ENCODE peak calls at places on chromosomes 5 and 9, in nine cellular contexts. O is endothelial cell, F is choroid plexus epithelial cell, X is spleen, Z is astrocyte, M is HFF-Myc, D is breast epithelium, T is pancreas, V is retinal pigment epithelial cell. B is an unnamed sample.

GRCh38 chr5:172501708-172502379 is 47.5 kb upstream of the SH3PXD2B start:
- DNase-seq in O (no peak), F (no peak), X (peak), Z (no peak), M (no peak), D (no peak), T (no peak), V (no peak), B (no peak)

GRCh38 chr9:118222375-118222774 is 518.2 kb downstream of the TLR4 start:
- DNase-seq in O (peak), F (no peak), X (no peak), Z (no peak), M (no peak), D (no peak), T (no peak), V (no peak), B (no peak)

GRCh38 chr9:120920495-120921178 is 6.0 kb downstream of the TRAF1 start:
- DNase-seq in O (no peak), F (no peak), X (no peak), Z (no peak), M (no peak), D (no peak), T (no peak), V (no peak), B (no peak)

GRCh38 chr5:1048162-1048721 is 39.6 kb downstream of the NKD2 start:
- DNase-seq in O (no peak), F (no peak), X (peak), Z (no peak), M (no peak), D (no peak), T (no peak), V (no peak), B (no peak)

GRCh38 chr5:61177716-61178115 is 15.4 kb upstream of the SMIM15 start:
- DNase-seq in O (no peak), F (no peak), X (no peak), Z (no peak), M (no peak), D (no peak), T (no peak), V (no peak), B (no peak)

GRCh38 chr9:24516463-24516862 is 29.2 kb downstream of the IZUMO3 start:
- DNase-seq in O (no peak), F (no peak), X (no peak), Z (no peak), M (no peak), D (no peak), T (no peak), V (no peak), B (no peak)

GRCh38 chr5:125668904-125669303 is 754.3 kb upstream of the GRAMD2B start:
- DNase-seq in O (no peak), F (no peak), X (no peak), Z (peak), M (no peak), D (no peak), T (no peak), V (peak), B (no peak)

GRCh38 chr5:78691073-78691960 is 42.7 kb upstream of the LHFPL2 start:
- DNase-seq in O (no peak), F (peak), X (no peak), Z (no peak), M (no peak), D (no peak), T (no peak), V (no peak), B (no peak)

GRCh38 chr5:180126716-180127681 is 55.4 kb upstream of the RNF130 start:
- DNase-seq in O (peak), F (peak), X (peak), Z (no peak), M (no peak), D (peak), T (no peak), V (no peak), B (no peak)

GRCh38 chr9:95055851-95056551 is 261.5 kb downstream of the FANCC start:
- DNase-seq in O (no peak), F (peak), X (no peak), Z (peak), M (no peak), D (no peak), T (no peak), V (no peak), B (peak)

GRCh38 chr9:117682955-117683710 is 21.1 kb upstream of the TLR4 start:
- DNase-seq in O (no peak), F (no peak), X (no peak), Z (peak), M (no peak), D (no peak), T (no peak), V (no peak), B (no peak)

GRCh38 chr9:86795861-86796497 is 151.3 kb downstream of the GAS1 start:
- DNase-seq in O (peak), F (peak), X (no peak), Z (peak), M (peak), D (no peak), T (no peak), V (no peak), B (peak)
- TF ChIP-seq CTCF in O (no peak), F (peak), X (no peak), Z (peak), M (peak), D (peak), T (no peak), V (no peak), B (peak)

DNA sequence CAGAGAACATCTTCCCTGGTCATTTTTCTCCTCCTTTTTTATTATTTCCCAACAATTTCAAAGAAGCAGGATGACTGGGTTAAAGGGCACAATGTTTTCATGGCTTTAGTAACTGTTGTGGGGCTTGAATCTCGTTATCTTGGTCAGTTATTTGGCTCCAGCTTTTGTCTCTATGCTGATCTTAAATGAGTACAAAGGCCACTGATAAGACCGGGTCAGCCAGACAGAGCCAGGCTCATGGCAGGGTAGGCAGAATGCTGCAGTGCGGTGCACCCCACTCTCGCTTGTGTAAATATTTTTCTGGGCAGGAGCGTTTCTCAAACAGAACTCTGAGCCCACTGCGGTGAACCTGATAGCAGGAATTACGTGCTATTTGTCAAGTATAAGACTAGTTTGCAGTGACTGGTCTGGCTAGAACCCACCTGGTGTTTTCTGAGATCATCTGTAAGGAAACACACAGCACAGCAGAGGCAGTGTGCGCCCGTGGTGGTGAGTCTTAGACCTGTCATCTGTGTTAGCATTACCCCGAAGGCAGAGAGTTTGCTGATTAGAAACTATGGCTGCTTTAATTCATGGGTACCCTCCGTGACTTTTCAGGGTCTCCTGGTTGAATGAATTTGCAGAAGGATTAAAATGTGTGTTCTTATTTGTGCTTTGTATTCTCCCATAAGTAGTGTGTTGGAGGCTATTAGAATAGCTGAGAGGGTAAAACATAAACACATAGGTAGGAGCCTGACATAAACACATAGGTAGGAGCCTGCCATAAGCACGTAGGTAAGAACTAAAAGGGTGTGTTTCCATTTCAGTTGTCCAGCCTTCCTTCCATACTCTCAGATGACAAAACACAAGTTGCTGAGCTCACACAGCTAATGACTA is 158.6 kb upstream of the DMRT1 start:
- DNase-seq in O (no peak), F (peak), X (no peak), Z (peak), M (no peak), D (no peak), T (peak), V (no peak), B (no peak)
- TF ChIP-seq CTCF in O (no peak), F (no peak), X (no peak), Z (no peak), M (no peak), D (no peak), T (no peak), V (no peak), B (no peak)

DNA sequence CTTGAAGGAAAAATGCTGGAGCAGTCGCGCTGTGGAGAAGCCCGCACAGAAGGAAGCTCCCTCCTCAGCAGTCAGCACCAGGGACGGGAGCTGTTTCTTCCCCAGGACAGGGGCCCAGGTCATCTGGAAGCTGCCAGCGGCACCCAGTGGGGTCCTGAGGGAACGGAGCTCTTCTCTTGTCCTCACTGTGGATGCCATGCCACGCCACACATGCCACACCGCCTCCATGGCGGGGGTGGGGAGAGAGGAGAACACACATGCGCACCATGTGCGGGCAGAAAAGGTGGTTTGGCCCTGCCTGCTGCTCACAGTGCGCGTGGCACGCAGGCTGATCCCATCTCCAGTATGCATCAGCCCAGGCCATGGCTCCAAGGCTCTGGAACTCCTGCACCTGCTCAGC is 41.7 kb upstream of the ZNF354B start:
- DNase-seq in O (no peak), F (no peak), X (no peak), Z (no peak), M (no peak), D (no peak), T (no peak), V (no peak), B (no peak)
- TF ChIP-seq CTCF in O (no peak), F (no peak), X (no peak), Z (no peak), M (no peak), D (no peak), T (no peak), V (no peak), B (no peak)

GRCh38 chr5:10036136-10036535 is 213.6 kb downstream of the ATPSCKMT start:
- DNase-seq in O (no peak), F (peak), X (no peak), Z (peak), M (no peak), D (no peak), T (no peak), V (no peak), B (no peak)

GRCh38 chr5:10031817-10032216 is 217.9 kb downstream of the ATPSCKMT start:
- DNase-seq in O (no peak), F (no peak), X (no peak), Z (no peak), M (no peak), D (no peak), T (no peak), V (no peak), B (no peak)

GRCh38 chr5:10034008-10034407 is 215.7 kb downstream of the ATPSCKMT start:
- DNase-seq in O (no peak), F (peak), X (no peak), Z (no peak), M (no peak), D (no peak), T (no peak), V (no peak), B (no peak)

GRCh38 chr5:10030219-10030831 is 219.4 kb downstream of the ATPSCKMT start:
- DNase-seq in O (peak), F (peak), X (no peak), Z (no peak), M (no peak), D (no peak), T (no peak), V (no peak), B (peak)
- TF ChIP-seq CTCF in O (peak), F (peak), X (no peak), Z (peak), M (peak), D (no peak), T (no peak), V (peak), B (peak)

DNA sequence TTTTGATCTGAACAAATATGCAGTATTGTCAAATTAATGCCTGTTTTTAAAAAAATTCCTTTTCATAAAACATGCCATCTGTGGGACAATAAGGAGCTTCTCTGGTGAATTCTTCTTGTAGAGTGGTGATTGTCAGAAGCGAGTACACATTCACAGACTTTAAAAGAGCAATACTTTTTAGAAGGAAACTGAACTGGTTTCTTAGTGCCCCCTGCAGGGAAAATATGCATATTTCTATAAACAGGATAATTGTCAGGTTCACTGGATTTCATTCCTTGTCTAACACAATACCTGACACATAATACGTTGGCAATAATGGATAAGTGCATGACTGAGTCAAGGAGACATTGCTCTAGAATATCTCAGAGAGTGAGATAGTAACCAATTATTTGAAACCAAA is 133.7 kb downstream of the KIF4B start:
- DNase-seq in O (no peak), F (peak), X (no peak), Z (no peak), M (no peak), D (no peak), T (no peak), V (no peak), B (no peak)
- TF ChIP-seq CTCF in O (no peak), F (no peak), X (no peak), Z (peak), M (no peak), D (no peak), T (no peak), V (peak), B (peak)

GRCh38 chr9:17993009-17993408 is 414.1 kb downstream of the SH3GL2 start:
- DNase-seq in O (no peak), F (no peak), X (no peak), Z (no peak), M (no peak), D (no peak), T (no peak), V (no peak), B (no peak)

GRCh38 chr9:17988489-17988888 is 409.6 kb downstream of the SH3GL2 start:
- DNase-seq in O (no peak), F (no peak), X (no peak), Z (no peak), M (no peak), D (no peak), T (no peak), V (no peak), B (no peak)

GRCh38 chr9:17986595-17986994 is 407.7 kb downstream of the SH3GL2 start:
- DNase-seq in O (no peak), F (no peak), X (no peak), Z (no peak), M (no peak), D (no peak), T (no peak), V (no peak), B (no peak)

GRCh38 chr9:17987174-17987573 is 408.3 kb downstream of the SH3GL2 start:
- DNase-seq in O (no peak), F (no peak), X (no peak), Z (no peak), M (no peak), D (no peak), T (no peak), V (no peak), B (no peak)
- TF ChIP-seq CTCF in O (no peak), F (no peak), X (no peak), Z (no peak), M (no peak), D (no peak), T (no peak), V (no peak), B (no peak)

GRCh38 chr9:77892171-77892570 is 139.4 kb downstream of the GNAQ start:
- DNase-seq in O (no peak), F (peak), X (no peak), Z (no peak), M (no peak), D (no peak), T (no peak), V (no peak), B (no peak)
- TF ChIP-seq CTCF in O (no peak), F (no peak), X (no peak), Z (no peak), M (no peak), D (no peak), T (no peak), V (no peak), B (no peak)